ENCODE peak calls at places on chromosomes 6 and 20, in nine cellular contexts. T, H, M, I, L, D, Q, C and E are unnamed samples.

GRCh38 chr6:143810745-143811144 is 32.4 kb upstream of the LTV1 start:
- DNase-seq in I (no peak), C (no peak), L (no peak), M (no peak), D (no peak), T (no peak), H (no peak), Q (no peak), E (no peak)

GRCh38 chr6:112701201-112701600 is 354.1 kb downstream of the RFPL4B start:
- DNase-seq in Q (no peak), I (peak), D (peak), H (peak), L (peak), C (no peak), T (peak), M (no peak), E (no peak)

GRCh38 chr20:16761305-16761829 is 13.2 kb downstream of the OTOR start:
- DNase-seq in M (peak), C (peak), T (peak), H (peak), I (no peak), Q (peak), D (no peak), L (peak), E (peak)

GRCh38 chr20:815914-816606 is 17.5 kb upstream of the FAM110A start:
- DNase-seq in L (peak), T (peak), H (peak), D (peak), C (peak), M (peak), I (peak), Q (peak), E (peak)

GRCh38 chr6:165599121-165599520 is 63.9 kb downstream of the PDE10A start:
- DNase-seq in M (no peak), T (no peak), D (no peak), I (no peak), H (no peak), Q (no peak), L (no peak), C (no peak), E (no peak)

GRCh38 chr6:159068904-159069578 is 24.2 kb upstream of the TAGAP start:
- DNase-seq in L (no peak), T (no peak), I (no peak), C (no peak), D (no peak), Q (no peak), M (no peak), H (no peak), E (no peak)

GRCh38 chr6:158560787-158561246 is 926 bp downstream of the TMEM181 start:
- DNase-seq in C (peak), L (peak), T (no peak), Q (peak), H (peak), M (no peak), D (peak), I (peak), E (no peak)

GRCh38 chr6:21967282-21967681 is 329.6 kb downstream of the PRL start:
- DNase-seq in T (no peak), C (no peak), H (no peak), L (no peak), I (no peak), M (no peak), Q (no peak), D (no peak), E (no peak)

GRCh38 chr6:56292505-56293181 is 45.3 kb upstream of the COL21A1 start:
- DNase-seq in D (no peak), Q (peak), L (peak), T (peak), M (peak), C (peak), H (peak), I (no peak), E (no peak)

GRCh38 chr6:34383171-34383631 is 9.3 kb downstream of the NUDT3 start:
- DNase-seq in I (no peak), T (peak), D (no peak), C (no peak), M (no peak), L (peak), H (peak), Q (no peak), E (no peak)

GRCh38 chr6:52305948-52306767 is 21.6 kb upstream of the MCM3 start:
- DNase-seq in M (peak), H (no peak), I (no peak), Q (no peak), D (no peak), T (no peak), L (no peak), C (no peak), E (peak)

GRCh38 chr20:58810116-58810878 is 40.4 kb downstream of the GNAS-AS1 start:
- DNase-seq in C (no peak), T (no peak), M (no peak), Q (no peak), H (peak), I (no peak), L (peak), D (no peak), E (no peak)

GRCh38 chr20:51384854-51385253 is 157.7 kb downstream of the NFATC2 start:
- DNase-seq in T (no peak), C (no peak), M (no peak), I (no peak), H (no peak), D (no peak), Q (no peak), L (no peak), E (no peak)

GRCh38 chr20:58980711-58981563 is at the start of gene NELFCD:
- DNase-seq in D (peak), T (peak), H (peak), C (peak), L (peak), I (peak), M (peak), Q (peak), E (peak)

GRCh38 chr20:59880198-59880597 is 53.2 kb downstream of the SYCP2 start:
- DNase-seq in L (no peak), H (no peak), M (no peak), C (no peak), I (no peak), D (no peak), T (no peak), Q (no peak), E (no peak)